ENCODE peak calls at places on chromosomes 4 and X, in seven cellular contexts. Z is dorsolateral prefrontal cortex, G is hepatocyte, J is A549, D is cardiac fibroblast, W is tibial nerve, T is WERI-Rb-1. I is an unnamed sample.

GRCh38 chrX:30504309-30504708 is 73.3 kb downstream of the TASL start:
- DNase-seq in Z (no peak), G (peak; percentile 44), J (no peak), D (peak; percentile 50), W (no peak), T (no peak), I (no peak)

GRCh38 chr4:121666091-121666679 is 30.6 kb downstream of the ANXA5 start:
- DNase-seq in Z (no peak), G (no peak), J (no peak), D (peak; percentile 16), W (peak; percentile 49), T (no peak), I (no peak)

GRCh38 chrX:103343105-103343504 is 13.1 kb downstream of the TCEAL7 start:
- DNase-seq in Z (peak; percentile 21), G (peak; percentile 61), J (peak; percentile 29), D (peak; percentile 66), W (peak; percentile 72), T (no peak), I (no peak)

GRCh38 chr4:36399762-36400353 is 118.4 kb downstream of the DTHD1 start:
- DNase-seq in Z (no peak), G (peak; percentile 41), J (no peak), D (peak; percentile 14), W (peak; percentile 48), T (peak; percentile 14), I (no peak)

GRCh38 chr4:575281-576141 is 584 bp downstream of the TMEM271 start:
- DNase-seq in Z (peak; percentile 52), G (peak; percentile 85), J (no peak), D (peak; percentile 73), W (no peak), T (peak; percentile 44), I (peak; percentile 26)

GRCh38 chr4:70728096-70728495 is 6.3 kb downstream of the RUFY3 start:
- DNase-seq in Z (no peak), G (no peak), J (no peak), D (no peak), W (no peak), T (peak; percentile 85), I (peak; percentile 82)

GRCh38 chr4:183343730-183344129 is 21.5 kb upstream of the CLDN24 start:
- DNase-seq in Z (no peak), G (no peak), J (no peak), D (no peak), W (no peak), T (no peak), I (no peak)

GRCh38 chr4:158671915-158672806 is at the start of gene ETFDH:
- DNase-seq in Z (peak; percentile 99), G (peak; percentile 99), J (peak; percentile 93), D (peak; percentile 100), W (peak; percentile 98), T (peak; percentile 100), I (peak; percentile 97)

GRCh38 chr4:113513376-113513775 is 248.2 kb downstream of the CAMK2D start:
- DNase-seq in Z (no peak), G (no peak), J (no peak), D (no peak), W (no peak), T (no peak), I (no peak)

GRCh38 chrX:129754266-129755024 is 15.7 kb downstream of the XPNPEP2 start:
- DNase-seq in Z (no peak), G (no peak), J (no peak), D (no peak), W (no peak), T (no peak), I (no peak)

GRCh38 chrX:131845771-131846170 is 177.3 kb upstream of the STK26 start:
- DNase-seq in Z (no peak), G (no peak), J (no peak), D (no peak), W (no peak), T (no peak), I (no peak)

GRCh38 chr4:128565565-128566186 is 243.8 kb upstream of the JADE1 start:
- DNase-seq in Z (no peak), G (peak; percentile 67), J (no peak), D (peak; percentile 66), W (no peak), T (peak; percentile 83), I (no peak)

GRCh38 chr4:4480685-4481393 is 61.0 kb downstream of the STX18 start:
- DNase-seq in Z (peak; percentile 30), G (no peak), J (no peak), D (peak; percentile 37), W (no peak), T (no peak), I (no peak)

GRCh38 chr4:106898621-106899230 is 137.4 kb downstream of the DKK2 start:
- DNase-seq in Z (peak; percentile 4), G (peak; percentile 84), J (peak; percentile 8), D (peak; percentile 51), W (peak; percentile 66), T (peak; percentile 64), I (peak; percentile 21)

GRCh38 chrX:122119361-122119760 is 1064.7 kb upstream of the GRIA3 start:
- DNase-seq in Z (no peak), G (no peak), J (no peak), D (no peak), W (no peak), T (no peak), I (no peak)

GRCh38 chr4:3037957-3038451 is 36.3 kb downstream of the HTT-AS start:
- DNase-seq in Z (no peak), G (no peak), J (no peak), D (peak; percentile 24), W (no peak), T (no peak), I (no peak)

DNA sequence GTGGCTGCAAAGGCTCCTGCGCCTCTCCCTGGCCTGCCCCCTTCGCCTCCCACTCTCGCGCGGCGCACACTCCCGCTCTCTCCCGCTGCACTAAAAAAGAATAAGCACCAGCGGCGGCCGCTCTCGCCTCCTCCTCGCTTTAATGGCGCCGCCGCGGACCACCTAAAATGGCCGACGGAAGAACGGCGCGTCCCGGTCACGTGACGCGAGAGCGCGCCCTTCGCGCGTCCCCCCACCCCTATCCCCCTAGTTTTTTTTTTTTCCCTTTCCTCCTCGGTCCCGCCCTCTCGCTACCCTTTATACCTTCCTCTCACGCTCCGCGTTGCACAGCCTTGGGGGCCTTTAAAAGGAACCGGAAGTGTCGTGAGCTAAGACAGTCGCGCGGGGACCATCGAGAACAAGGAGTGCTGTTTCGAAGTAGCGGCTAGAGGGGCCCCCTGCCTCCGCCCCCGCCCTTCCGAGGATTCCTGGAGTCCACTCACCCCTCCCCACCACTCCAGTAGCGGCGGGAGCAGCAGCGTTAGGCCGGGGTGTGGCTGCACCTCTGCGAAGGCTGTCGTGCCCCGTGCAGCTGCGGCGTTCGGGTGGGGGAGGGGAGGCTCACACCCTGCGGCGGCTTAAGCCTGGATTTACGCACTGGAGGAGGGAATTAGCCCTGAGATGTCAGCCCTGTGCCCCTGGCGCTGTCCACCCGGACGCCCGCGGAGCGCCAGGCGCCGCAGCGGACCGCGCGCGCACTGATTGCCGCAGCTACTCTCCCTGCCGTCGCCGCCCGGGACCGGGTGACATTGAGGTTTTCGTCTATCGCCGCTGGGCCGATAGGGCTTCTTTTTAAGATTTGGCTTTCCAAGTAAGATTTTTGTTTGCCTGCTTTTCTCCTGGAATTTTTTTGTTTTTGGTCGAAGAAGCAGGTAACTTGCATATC is at the start of gene HNRNPD:
- DNase-seq in Z (peak; percentile 97), G (peak; percentile 99), J (peak; percentile 78), D (peak; percentile 100), W (peak; percentile 94), T (peak; percentile 100), I (peak; percentile 98)
- TF ChIP-seq CTCF in Z (no peak), G (no peak), J (no peak), D (no peak), W (no peak), T (peak; percentile 8), I (no peak)

DNA sequence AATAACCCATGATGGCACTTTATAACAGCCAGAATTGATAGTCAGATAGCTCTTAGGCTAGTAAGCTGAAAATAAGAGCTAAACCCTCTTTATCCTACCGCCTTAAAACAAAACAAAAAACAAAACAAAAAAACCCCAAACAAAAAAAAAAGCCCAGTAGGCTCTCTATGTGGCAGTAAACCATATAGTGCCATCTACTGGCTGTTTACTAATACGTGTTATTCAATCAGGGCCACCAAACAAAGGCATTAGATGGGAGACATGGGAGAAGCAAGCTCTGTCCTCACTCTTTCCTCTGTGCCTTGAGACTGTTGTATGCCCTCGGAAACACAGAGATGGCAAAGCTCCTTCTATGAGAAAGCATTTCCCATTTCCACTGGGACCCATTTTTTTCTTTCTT is 148.8 kb upstream of the MID1 start:
- DNase-seq in Z (no peak), G (peak; percentile 33), J (peak; percentile 32), D (peak; percentile 51), W (no peak), T (no peak), I (no peak)
- H3K4me3 ChIP-seq in Z (peak overlapping the region; percentile 30), G (no peak overlapping the region), J (no peak overlapping the region), D (no peak overlapping the region), W (no peak overlapping the region), T (no peak overlapping the region), I (peak overlapping the region; percentile 2)

DNA sequence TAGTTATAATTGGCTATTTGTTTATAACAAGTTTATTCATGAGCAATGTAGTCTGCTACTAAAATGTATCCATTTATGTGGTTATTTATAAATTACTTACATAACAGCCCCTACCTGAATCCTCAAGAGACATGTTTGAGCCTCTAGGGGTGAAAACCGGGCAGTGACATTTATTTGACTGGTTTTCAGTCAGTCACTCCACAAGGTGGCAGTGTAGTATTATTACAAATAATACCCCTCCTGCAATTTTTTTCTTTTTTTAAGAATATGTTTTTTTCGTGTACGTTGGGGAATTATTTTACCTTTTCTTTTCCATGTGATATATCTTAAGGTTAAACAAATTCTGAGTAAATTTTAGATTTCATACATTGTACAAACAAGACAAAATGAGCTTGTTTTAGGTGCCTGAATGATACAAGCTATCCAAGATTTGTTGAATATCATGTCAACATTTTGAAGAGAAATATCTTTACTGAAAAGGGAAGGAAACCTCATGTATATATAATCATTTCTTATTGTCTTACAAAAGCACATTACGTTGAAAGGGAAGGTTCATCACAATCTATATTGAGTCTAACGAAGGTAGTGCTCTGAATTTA is 598.7 kb upstream of the TECRL start:
- DNase-seq in Z (no peak), G (peak; percentile 71), J (peak; percentile 2), D (peak; percentile 51), W (no peak), T (peak; percentile 31), I (peak; percentile 24)
- TF ChIP-seq CTCF in Z (peak; percentile 54), G (peak; percentile 79), J (peak; percentile 36), D (peak; percentile 52), W (peak; percentile 24), T (peak; percentile 39), I (peak; percentile 61)

DNA sequence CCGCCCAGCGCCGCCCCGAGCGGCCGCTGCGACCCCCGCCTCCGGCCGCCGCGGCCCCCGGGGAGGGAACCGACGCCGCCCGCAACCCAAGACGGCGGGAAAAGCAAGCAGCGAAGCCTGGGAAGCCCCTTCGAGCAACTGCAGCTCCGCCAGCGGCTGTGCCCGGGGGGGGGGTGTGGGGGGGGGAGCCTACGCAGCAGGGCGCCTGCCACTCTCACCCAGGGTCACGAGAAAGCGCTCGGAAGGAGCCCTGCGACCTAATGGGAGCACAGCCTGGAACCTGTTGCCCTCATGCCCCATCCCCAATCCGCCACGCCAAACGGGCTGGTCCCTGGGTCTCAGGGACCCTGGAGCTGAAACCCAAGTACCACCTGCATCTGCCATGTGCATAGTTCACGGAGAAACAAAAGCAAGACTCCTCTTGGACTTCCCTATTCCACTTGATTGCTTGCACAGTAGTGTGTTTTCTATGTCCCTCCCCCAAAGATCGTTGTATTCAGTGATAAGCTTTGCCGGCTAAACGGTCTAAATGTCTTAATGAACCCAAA is 318 bp upstream of the GAB3 start:
- DNase-seq in Z (no peak), G (no peak), J (no peak), D (no peak), W (no peak), T (no peak), I (no peak)
- H3K4me3 ChIP-seq in Z (peak overlapping the region; percentile 59), G (no peak overlapping the region), J (peak overlapping the region; percentile 67), D (peak overlapping the region; percentile 68), W (peak overlapping the region; percentile 27), T (peak overlapping the region; percentile 54), I (peak overlapping the region; percentile 3)

I was measured in retinal pigment epithelial cell.